ENCODE peak calls at places on chromosome 17, in nine cellular contexts. T, P, I, Q, H, L, X, W and U are unnamed samples.

GRCh38 chr17:44343510-44344209 is 1.4 kb upstream of the GRN start:
- DNase-seq in Q (no peak), L (no peak), I (no peak), T (no peak), P (no peak), X (no peak), W (no peak), H (no peak), U (no peak)

GRCh38 chr17:53462393-53462811 is 360.3 kb upstream of the KIF2B start:
- DNase-seq in H (no peak), X (peak; percentile 84), P (no peak), W (no peak), I (peak; percentile 4), Q (no peak), L (no peak), T (no peak), U (no peak)

GRCh38 chr17:61398721-61399130 is 917 bp upstream of the TBX2 start:
- DNase-seq in H (peak; percentile 52), P (no peak), Q (no peak), W (no peak), X (no peak), I (no peak), L (no peak), T (no peak), U (peak; percentile 59)

GRCh38 chr17:82767041-82767754 is 15.3 kb downstream of the TBCD start:
- DNase-seq in P (peak; percentile 70), I (peak; percentile 65), T (no peak), H (peak; percentile 67), W (no peak), Q (peak; percentile 33), X (peak; percentile 69), L (peak; percentile 65), U (peak; percentile 78)

GRCh38 chr17:9612016-9612415 is 33.3 kb upstream of the USP43 start:
- DNase-seq in I (peak; percentile 93), P (no peak), W (no peak), T (no peak), Q (no peak), L (no peak), X (no peak), H (no peak), U (no peak)

GRCh38 chr17:62666061-62666800 is 38.8 kb downstream of the MRC2 start:
- DNase-seq in T (no peak), Q (no peak), H (no peak), L (peak; percentile 53), P (no peak), I (no peak), X (no peak), W (no peak), U (no peak)

GRCh38 chr17:13925579-13925978 is 143.7 kb upstream of the COX10 start:
- DNase-seq in X (no peak), Q (no peak), W (no peak), H (no peak), L (no peak), T (no peak), P (no peak), I (no peak), U (no peak)

GRCh38 chr17:63458478-63458877 is 12.4 kb upstream of the CYB561 start:
- DNase-seq in H (no peak), L (no peak), W (no peak), Q (no peak), T (no peak), X (no peak), I (no peak), P (no peak), U (no peak)

GRCh38 chr17:5422505-5422904 is 2.5 kb downstream of the RPAIN start:
- DNase-seq in L (no peak), Q (peak; percentile 84), I (no peak), H (peak; percentile 88), W (no peak), X (no peak), P (no peak), T (no peak), U (peak; percentile 68)

GRCh38 chr17:8681175-8681949 is 50.8 kb upstream of the MYH10 start:
- DNase-seq in X (peak; percentile 95), L (no peak), Q (peak; percentile 2), H (peak; percentile 88), W (no peak), I (peak; percentile 63), P (no peak), T (no peak), U (peak; percentile 78)